ENCODE peak calls at places on chromosome 3, in ten cellular contexts. U is body of pancreas; Q is tibial artery; M is cardiac muscle cell; P is CD4-positive, alpha-beta memory T cell; K is effector memory CD4-positive, alpha-beta T cell; J is mammary epithelial cell; V is heart left ventricle; I is upper lobe of right lung; A is IMR-90. W is an unnamed sample. For H3K9me3, the result is how much of the 10 kb centered on the place peaks cover.

GRCh38 chr3:43013743-43014155 is 34.6 kb downstream of the GASK1A start:
- DNase-seq in Q (no peak), K (no peak), U (no peak), J (no peak), P (peak), M (no peak), V (no peak), A (no peak), I (no peak), W (no peak)

GRCh38 chr3:43411429-43411828 is 125.1 kb downstream of the SNRK start:
- DNase-seq in I (no peak), K (no peak), M (no peak), V (no peak), J (no peak), A (no peak), U (no peak), P (no peak), Q (no peak), W (no peak)

GRCh38 chr3:149662240-149662887 is 4.5 kb upstream of the WWTR1 start:
- DNase-seq in K (no peak), M (no peak), V (no peak), P (no peak), U (no peak), J (no peak), Q (no peak), I (no peak), A (peak), W (no peak)

GRCh38 chr3:53224536-53224935 is 31.3 kb downstream of the TKT start:
- DNase-seq in J (no peak), U (no peak), V (no peak), A (no peak), Q (no peak), K (no peak), M (no peak), P (no peak), I (peak), W (no peak)

GRCh38 chr3:173983353-173983752 is 585.8 kb downstream of the NLGN1 start:
- DNase-seq in A (peak), J (no peak), Q (no peak), M (no peak), V (no peak), K (no peak), I (no peak), P (no peak), U (no peak), W (no peak)

GRCh38 chr3:77320514-77320913 is 280.6 kb downstream of the ROBO2 start:
- DNase-seq in J (no peak), P (no peak), K (no peak), M (peak), U (no peak), Q (no peak), A (peak), V (no peak), I (no peak), W (no peak)

GRCh38 chr3:72661115-72661457 is 187.2 kb downstream of the SHQ1 start:
- DNase-seq in M (peak), K (no peak), U (peak), Q (peak), P (no peak), J (peak), I (peak), V (peak), A (peak), W (no peak)

GRCh38 chr3:65880350-65880749 is 158.4 kb downstream of the MAGI1 start:
- DNase-seq in U (no peak), K (no peak), V (no peak), Q (no peak), I (no peak), J (no peak), P (no peak), M (no peak), A (no peak), W (no peak)

GRCh38 chr3:29901097-29901496 is 620.2 kb downstream of the RBMS3 start:
- DNase-seq in K (no peak), I (no peak), P (no peak), J (no peak), U (no peak), A (no peak), M (peak), Q (no peak), V (no peak), W (no peak)

GRCh38 chr3:13657660-13658435 is 108.9 kb downstream of the FBLN2 start:
- DNase-seq in V (peak), J (peak), A (peak), M (peak), U (peak), K (peak), I (peak), Q (no peak), P (peak), W (peak)

GRCh38 chr3:9669720-9670432 is 20.6 kb downstream of the MTMR14 start:
- DNase-seq in K (no peak), J (no peak), M (peak), P (no peak), U (peak), A (no peak), I (no peak), Q (no peak), V (peak), W (no peak)

GRCh38 chr3:149004622-149005021 is 13.3 kb downstream of the GYG1 start:
- DNase-seq in V (no peak), P (no peak), A (peak), K (no peak), Q (no peak), M (no peak), U (no peak), I (no peak), J (no peak), W (no peak)

GRCh38 chr3:100706365-100706764 is 2.9 kb upstream of the TFG start:
- DNase-seq in M (peak), V (no peak), A (peak), I (no peak), Q (no peak), K (no peak), J (peak), P (no peak), U (no peak), W (no peak)

GRCh38 chr3:46006646-46007045 is 11.0 kb upstream of the FYCO1 start:
- DNase-seq in U (no peak), J (peak), I (no peak), K (no peak), V (no peak), Q (no peak), A (peak), P (no peak), M (peak), W (no peak)

GRCh38 chr3:139954146-139954545 is 19.2 kb downstream of the CLSTN2 start:
- DNase-seq in U (no peak), J (no peak), V (no peak), Q (no peak), K (no peak), A (no peak), P (no peak), M (no peak), I (no peak), W (no peak)

GRCh38 chr3:108489776-108490175 is 20.6 kb downstream of the MYH15 start:
- DNase-seq in I (no peak), A (peak), M (peak), J (peak), P (peak), Q (no peak), V (no peak), U (no peak), K (no peak), W (peak)

GRCh38 chr3:52299815-52300611 is 12.4 kb downstream of the GLYCTK start:
- DNase-seq in Q (no peak), U (peak), A (peak), P (no peak), I (peak), V (peak), J (peak), K (no peak), M (peak), W (no peak)

GRCh38 chr3:11558002-11558401 is 85.7 kb downstream of the VGLL4 start:
- DNase-seq in Q (no peak), V (no peak), A (peak), K (no peak), M (peak), P (no peak), I (no peak), J (peak), U (no peak), W (no peak)

GRCh38 chr3:8974458-8974857 is 11.2 kb upstream of the RAD18 start:
- DNase-seq in Q (no peak), V (no peak), I (no peak), J (no peak), A (no peak), M (no peak), K (no peak), U (no peak), P (no peak), W (no peak)

GRCh38 chr3:54299169-54299935 is 177.0 kb downstream of the CACNA2D3 start:
- DNase-seq in U (no peak), M (no peak), I (no peak), P (no peak), A (no peak), Q (no peak), J (no peak), K (no peak), V (no peak), W (no peak)

GRCh38 chr3:137588871-137589270 is 175.2 kb upstream of the SOX14 start:
- DNase-seq in J (no peak), U (no peak), K (no peak), A (no peak), V (no peak), Q (no peak), M (no peak), P (no peak), I (no peak), W (no peak)

GRCh38 chr3:164460851-164461250 is 617.4 kb downstream of the SI start:
- DNase-seq in Q (no peak), A (no peak), M (no peak), K (no peak), V (no peak), P (no peak), J (no peak), U (no peak), I (no peak), W (no peak)

GRCh38 chr3:126607214-126607908 is 47.6 kb downstream of the TXNRD3 start:
- DNase-seq in M (peak), A (peak), J (peak), V (no peak), K (no peak), U (no peak), Q (no peak), P (no peak), I (no peak), W (no peak)

GRCh38 chr3:68631810-68632545 is 300.4 kb downstream of the TAFA4 start:
- DNase-seq in Q (no peak), I (no peak), K (no peak), M (no peak), A (no peak), P (no peak), J (no peak), U (no peak), V (no peak), W (no peak)
- H3K4me3 ChIP-seq in Q (no peak), I (no peak), K (no peak), M (no peak), A (no peak), P (no peak), J (no peak), U (no peak), V (no peak), W (no peak)

DNA sequence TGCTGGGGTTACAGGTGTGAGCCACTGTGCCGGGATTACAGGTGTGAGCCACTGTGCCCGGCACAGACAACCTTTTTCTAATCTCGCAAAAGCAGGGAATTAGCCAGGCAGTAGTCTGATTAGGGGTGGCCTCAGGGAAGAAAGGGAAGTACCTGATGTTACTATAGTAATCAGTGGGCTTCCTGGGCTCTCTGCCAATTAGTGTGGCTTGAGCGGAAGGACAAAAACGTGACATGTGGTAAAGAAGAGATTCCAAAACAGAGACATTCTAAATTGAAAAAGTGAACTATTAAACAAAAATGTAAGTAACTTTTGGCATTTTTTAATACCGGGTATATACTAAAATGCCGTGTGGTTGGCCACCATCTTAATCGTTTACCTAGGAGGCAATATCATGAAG is 48.1 kb downstream of the CFAP20DC start:
- DNase-seq in V (no peak), Q (no peak), J (no peak), M (no peak), K (no peak), U (no peak), I (no peak), A (no peak), P (no peak), W (no peak)
- H3K9me3 ChIP-seq in V (under half), Q (under half), J (under half), M (under half), K (under half), U (under half), I (under half), A (under half), P (under half), W (under half)

DNA sequence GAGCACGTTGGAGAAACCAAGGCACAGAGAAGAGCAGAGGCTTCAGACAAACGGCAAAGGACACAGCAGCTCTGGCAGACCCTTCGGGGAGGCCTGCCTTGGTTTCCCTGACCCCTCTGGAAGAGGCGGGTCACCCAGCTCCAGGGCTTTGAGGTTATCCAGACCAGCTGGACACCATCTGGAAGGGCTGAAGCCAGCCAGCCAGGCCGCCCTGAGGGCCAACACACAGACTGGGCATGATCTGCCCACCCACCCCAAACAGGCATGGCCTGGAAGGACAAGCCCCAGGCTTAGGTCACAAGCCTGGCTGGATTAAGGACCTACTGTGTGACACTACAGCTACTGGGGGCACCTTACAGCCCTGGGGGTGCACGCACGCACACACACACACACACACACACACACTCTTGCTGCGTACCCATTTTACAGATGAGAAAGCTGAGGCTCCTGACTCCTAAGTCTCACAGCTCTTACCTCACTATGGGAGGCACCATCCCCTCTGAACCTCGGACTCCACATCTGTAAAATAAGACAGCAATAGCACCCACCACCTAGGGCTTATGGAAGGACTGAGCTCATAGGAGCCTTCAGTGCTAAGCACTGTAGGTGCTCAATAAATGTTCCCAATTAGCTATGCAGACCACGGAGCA is 10.8 kb downstream of the PLXND1 start:
- DNase-seq in U (no peak), J (no peak), P (no peak), Q (no peak), A (no peak), M (no peak), I (no peak), K (no peak), V (no peak), W (no peak)
- H3K27ac ChIP-seq in U (peak), J (no peak), P (no peak), Q (peak), A (peak), M (no peak), I (peak), K (no peak), V (peak), W (no peak)

GRCh38 chr3:99485286-99485685 is 153.1 kb upstream of the COL8A1 start:
- DNase-seq in V (no peak), U (no peak), I (no peak), K (no peak), M (no peak), A (no peak), P (no peak), J (no peak), Q (no peak), W (no peak)
- H3K4me3 ChIP-seq in V (no peak), U (no peak), I (no peak), K (no peak), M (no peak), A (no peak), P (no peak), J (no peak), Q (no peak), W (no peak)

GRCh38 chr3:5663604-5664003 is 476.1 kb downstream of the EDEM1 start:
- DNase-seq in Q (no peak), M (no peak), U (no peak), K (no peak), I (no peak), V (no peak), J (no peak), A (no peak), P (no peak), W (no peak)
- H3K9me3 ChIP-seq in Q (under half), M (under half), U (under half), K (under half), I (under half), V (under half), J (under half), A (under half), P (under half), W (under half)

GRCh38 chr3:193787496-193787870 is 194.5 kb downstream of the OPA1 start:
- DNase-seq in Q (no peak), V (no peak), K (no peak), I (no peak), U (no peak), M (no peak), J (no peak), P (no peak), A (no peak), W (no peak)
- H3K27ac ChIP-seq in Q (no peak), V (no peak), K (no peak), I (no peak), U (no peak), M (no peak), J (no peak), P (no peak), A (no peak), W (no peak)

GRCh38 chr3:179265875-179266274 is 15.0 kb upstream of the KCNMB3 start:
- DNase-seq in Q (no peak), V (no peak), I (no peak), J (no peak), P (no peak), K (no peak), M (no peak), U (no peak), A (no peak), W (no peak)

GRCh38 chr3:179268400-179269051 is 17.6 kb upstream of the KCNMB3 start:
- DNase-seq in A (no peak), U (no peak), V (no peak), Q (no peak), J (no peak), M (no peak), P (no peak), I (no peak), K (no peak), W (no peak)

GRCh38 chr3:179264456-179264855 is 13.5 kb upstream of the KCNMB3 start:
- DNase-seq in M (no peak), U (no peak), V (no peak), K (no peak), J (no peak), P (no peak), A (no peak), I (no peak), Q (no peak), W (no peak)

GRCh38 chr3:179265092-179265491 is 14.2 kb upstream of the KCNMB3 start:
- DNase-seq in Q (no peak), V (no peak), I (no peak), K (no peak), P (no peak), J (no peak), U (no peak), M (no peak), A (no peak), W (no peak)

DNA sequence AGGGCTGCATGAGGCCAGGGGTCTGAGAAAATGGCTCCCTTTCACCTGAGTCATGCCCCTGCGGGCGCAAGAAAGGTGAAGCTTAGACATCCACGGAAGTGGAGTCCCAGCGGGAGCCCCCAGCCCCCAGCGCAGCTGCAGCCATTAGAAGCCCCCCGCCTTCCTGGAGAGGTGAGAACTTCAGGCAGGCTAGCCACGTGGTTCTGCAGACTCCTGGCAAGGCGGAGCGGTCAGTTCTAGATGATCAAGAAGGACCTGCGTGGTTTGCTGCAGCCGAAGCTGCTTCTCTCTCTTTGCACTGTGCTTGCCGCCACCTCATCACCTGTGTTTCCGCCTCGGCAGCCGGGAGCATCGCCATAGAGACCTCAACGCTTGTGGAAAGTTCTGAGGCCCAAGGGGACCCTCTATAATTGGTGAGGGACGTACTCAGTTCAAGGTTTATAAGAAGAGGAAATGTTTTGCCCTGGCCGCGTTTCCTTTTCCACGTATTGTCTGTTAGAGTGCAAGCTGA is 15.8 kb upstream of the KCNMB3 start:
- DNase-seq in U (no peak), V (peak), K (no peak), A (no peak), I (no peak), J (no peak), Q (no peak), P (no peak), M (no peak), W (no peak)
- H3K4me3 ChIP-seq in U (no peak), V (peak), K (no peak), A (no peak), I (no peak), J (no peak), Q (no peak), P (no peak), M (no peak), W (no peak)

DNA sequence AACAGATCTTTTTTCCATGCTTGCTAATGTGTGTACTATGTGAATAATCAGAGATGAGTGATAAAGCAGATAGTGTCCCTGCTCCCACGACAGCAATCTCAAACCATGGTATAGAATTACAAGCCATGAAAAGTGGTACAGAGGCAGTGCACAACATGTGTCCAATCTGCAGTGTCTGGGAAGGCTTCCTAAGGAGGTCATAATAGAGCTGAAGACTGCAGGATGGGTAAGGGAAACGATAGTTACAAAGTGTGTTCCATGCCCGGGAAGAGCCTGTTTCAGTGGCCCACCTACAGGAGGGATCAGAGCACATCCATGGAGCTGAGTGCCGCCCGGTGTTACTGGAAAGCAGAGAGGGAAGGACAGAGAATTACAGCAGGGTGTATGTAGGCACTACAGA is 48.9 kb downstream of the PAK2 start:
- DNase-seq in M (peak), J (no peak), A (peak), I (no peak), V (no peak), Q (no peak), U (no peak), P (no peak), K (no peak), W (no peak)
- H3K9me3 ChIP-seq in M (under half), J (under half), A (under half), I (under half), V (under half), Q (under half), U (under half), P (under half), K (under half), W (under half)

GRCh38 chr3:37505415-37505814 is 331.0 kb upstream of the LRRFIP2 start:
- DNase-seq in I (no peak), P (no peak), K (no peak), A (no peak), J (no peak), U (no peak), M (no peak), V (no peak), Q (no peak), W (no peak)

GRCh38 chr3:37506968-37507535 is 332.7 kb upstream of the LRRFIP2 start:
- DNase-seq in I (no peak), M (no peak), V (no peak), K (no peak), P (no peak), A (no peak), Q (no peak), J (no peak), U (no peak), W (no peak)

GRCh38 chr3:37501906-37502305 is 327.5 kb upstream of the LRRFIP2 start:
- DNase-seq in Q (no peak), I (no peak), J (no peak), U (no peak), V (no peak), K (no peak), P (no peak), A (no peak), M (no peak), W (no peak)

GRCh38 chr3:37500518-37500917 is 326.1 kb upstream of the LRRFIP2 start:
- DNase-seq in Q (no peak), M (no peak), I (no peak), J (no peak), A (no peak), V (no peak), K (no peak), U (no peak), P (no peak), W (no peak)

GRCh38 chr3:37504583-37505357 is 330.4 kb upstream of the LRRFIP2 start:
- DNase-seq in V (no peak), P (no peak), A (no peak), M (no peak), K (no peak), U (no peak), J (no peak), I (no peak), Q (no peak), W (no peak)
- H3K27ac ChIP-seq in V (no peak), P (no peak), A (no peak), M (no peak), K (no peak), U (no peak), J (no peak), I (no peak), Q (no peak), W (no peak)

W was measured in CD8-positive, alpha-beta T cell.